ENCODE peak calls at places on chromosomes 7 and 10, in ten cellular contexts. D is skeletal muscle cell, K is testis, C is BE2C, Q is upper lobe of right lung, U is mucosa of descending colon, J is AG04450, R is brain microvascular endothelial cell, W is transverse colon, A is MM.1S. I is an unnamed sample.

GRCh38 chr10:92753865-92754264 is 64.1 kb downstream of the HHEX start:
- DNase-seq in D (no peak), K (no peak), C (no peak), Q (no peak), U (no peak), J (no peak), R (no peak), W (no peak), A (no peak), I (no peak)

GRCh38 chr7:17580141-17580540 is 281.7 kb downstream of the AHR start:
- DNase-seq in D (peak; percentile 92), K (no peak), C (no peak), Q (no peak), U (no peak), J (peak; percentile 48), R (peak; percentile 84), W (no peak), A (no peak), I (no peak)

GRCh38 chr7:15015545-15016314 is 113.2 kb upstream of the DGKB start:
- DNase-seq in D (peak; percentile 17), K (peak; percentile 38), C (peak; percentile 56), Q (no peak), U (no peak), J (peak; percentile 27), R (peak; percentile 42), W (no peak), A (peak; percentile 80), I (peak; percentile 47)

GRCh38 chr7:66211429-66211828 is 6.3 kb downstream of the TPST1 start:
- DNase-seq in D (no peak), K (no peak), C (no peak), Q (peak; percentile 6), U (no peak), J (peak; percentile 48), R (peak; percentile 21), W (no peak), A (no peak), I (no peak)

GRCh38 chr10:28304032-28304571 is 1.2 kb upstream of the MPP7 start:
- DNase-seq in D (no peak), K (no peak), C (no peak), Q (no peak), U (no peak), J (no peak), R (no peak), W (no peak), A (no peak), I (no peak)

GRCh38 chr7:144835166-144835611 is 664 bp downstream of the TPK1 start:
- DNase-seq in D (no peak), K (peak; percentile 65), C (peak; percentile 39), Q (no peak), U (peak; percentile 62), J (no peak), R (peak; percentile 48), W (peak; percentile 63), A (peak; percentile 54), I (no peak)

GRCh38 chr7:87926581-87927461 is 7.2 kb upstream of the ADAM22 start:
- DNase-seq in D (peak; percentile 23), K (no peak), C (no peak), Q (no peak), U (no peak), J (no peak), R (peak; percentile 74), W (peak; percentile 42), A (peak; percentile 93), I (no peak)

GRCh38 chr7:152968003-152968402 is 208.5 kb downstream of the ACTR3B start:
- DNase-seq in D (no peak), K (no peak), C (peak; percentile 46), Q (no peak), U (no peak), J (no peak), R (no peak), W (no peak), A (no peak), I (no peak)

GRCh38 chr10:44925224-44925623 is 14.1 kb downstream of the TMEM72 start:
- DNase-seq in D (no peak), K (no peak), C (peak; percentile 48), Q (no peak), U (no peak), J (no peak), R (peak; percentile 27), W (no peak), A (peak; percentile 72), I (no peak)

GRCh38 chr7:36658603-36659516 is 65.4 kb downstream of the AOAH start:
- DNase-seq in D (peak; percentile 86), K (no peak), C (no peak), Q (no peak), U (no peak), J (peak; percentile 69), R (peak; percentile 90), W (no peak), A (no peak), I (peak; percentile 16)

GRCh38 chr7:93044147-93044810 is 73.5 kb downstream of the SAMD9 start:
- DNase-seq in D (peak; percentile 73), K (no peak), C (no peak), Q (no peak), U (no peak), J (no peak), R (peak; percentile 74), W (no peak), A (no peak), I (no peak)

GRCh38 chr7:46854958-46855473 is 726.9 kb downstream of the TNS3 start:
- DNase-seq in D (no peak), K (no peak), C (no peak), Q (no peak), U (no peak), J (no peak), R (peak; percentile 56), W (no peak), A (no peak), I (no peak)

GRCh38 chr10:93554760-93555432 is 11.6 kb upstream of the FFAR4 start:
- DNase-seq in D (no peak), K (peak; percentile 81), C (peak; percentile 73), Q (peak; percentile 86), U (peak; percentile 68), J (no peak), R (peak; percentile 75), W (peak; percentile 83), A (peak; percentile 36), I (peak; percentile 75)

DNA sequence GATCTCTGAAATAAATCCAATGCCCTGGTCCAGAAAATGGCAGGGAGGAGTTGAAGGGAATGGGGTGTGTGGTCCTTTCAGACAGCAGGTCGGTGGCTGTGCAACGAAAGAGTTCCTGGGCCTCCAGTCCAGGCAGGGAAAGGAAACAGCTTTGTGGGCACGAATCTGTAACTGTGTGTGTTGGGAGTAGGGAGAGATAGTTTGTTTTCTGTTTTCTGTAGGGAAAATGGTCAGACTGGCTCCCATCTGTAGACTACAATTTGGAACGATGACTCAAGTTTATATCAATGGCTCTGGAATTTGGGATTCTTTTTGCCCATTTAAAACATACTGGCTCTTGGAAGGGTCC is 2.6 kb upstream of the HOXA9 start:
- DNase-seq in D (no peak), K (no peak), C (no peak), Q (no peak), U (no peak), J (no peak), R (no peak), W (no peak), A (no peak), I (no peak)
- H3K4me3 ChIP-seq in D (peak overlapping the region; percentile 78), K (no peak overlapping the region), C (no peak overlapping the region), Q (no peak overlapping the region), U (no peak overlapping the region), J (no peak overlapping the region), R (no peak overlapping the region), W (peak overlapping the region; percentile 58), A (no peak overlapping the region), I (no peak overlapping the region)

DNA sequence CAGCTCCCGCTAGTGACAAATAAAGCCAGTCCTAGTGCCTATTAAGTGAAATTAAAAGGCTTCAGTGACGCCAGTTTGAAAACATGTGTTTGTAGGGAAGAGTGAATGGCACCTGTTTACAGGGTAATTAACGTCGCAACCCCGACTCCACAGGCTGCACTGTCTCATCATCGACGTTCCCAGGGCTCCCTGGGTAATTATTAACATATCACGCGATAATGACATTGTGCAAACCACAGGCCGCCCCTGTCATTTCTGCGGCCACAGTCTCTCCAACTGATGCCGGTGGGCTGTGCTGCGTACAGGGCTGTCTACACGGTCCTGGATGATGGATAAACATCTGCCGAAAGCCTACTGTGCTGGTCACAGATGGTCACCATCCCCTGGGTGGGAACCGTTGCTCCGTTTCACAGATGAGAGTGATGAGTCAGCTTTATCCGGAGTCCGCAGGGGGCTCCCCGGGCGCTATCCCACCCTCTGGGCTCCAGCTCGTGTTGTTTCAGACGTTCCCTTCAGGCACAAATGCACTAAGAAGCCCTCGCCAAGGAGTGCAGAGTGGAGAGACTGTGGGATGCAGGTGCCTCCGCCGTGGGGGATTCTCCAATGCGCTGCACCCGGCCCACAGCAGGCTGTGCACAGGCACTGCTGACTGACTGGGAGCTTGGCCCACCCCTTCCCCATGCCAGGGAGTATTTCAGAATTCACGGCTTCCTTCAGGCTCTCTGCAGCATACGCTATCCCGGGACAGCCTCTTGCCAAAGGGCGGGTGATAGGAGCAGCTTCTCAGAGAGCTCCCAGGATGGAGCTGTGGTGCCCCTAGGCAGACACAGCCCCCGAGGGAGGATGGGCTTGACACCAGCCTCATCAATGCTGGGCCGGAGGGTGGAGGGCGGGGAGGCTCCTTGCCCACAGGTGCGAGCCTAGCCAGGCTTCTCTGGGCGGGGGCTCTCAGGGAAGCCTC is 491.8 kb upstream of the FOXK1 start:
- DNase-seq in D (no peak), K (no peak), C (no peak), Q (no peak), U (peak; percentile 25), J (no peak), R (no peak), W (no peak), A (no peak), I (peak; percentile 39)
- H3K4me3 ChIP-seq in D (no peak overlapping the region), K (no peak overlapping the region), C (no peak overlapping the region), Q (no peak overlapping the region), U (no peak overlapping the region), J (no peak overlapping the region), R (no peak overlapping the region), W (no peak overlapping the region), A (no peak overlapping the region), I (no peak overlapping the region)

GRCh38 chr7:130942211-130942964 is 208.4 kb upstream of the KLF14 start:
- DNase-seq in D (no peak), K (peak; percentile 70), C (no peak), Q (no peak), U (no peak), J (no peak), R (no peak), W (peak; percentile 69), A (no peak), I (peak; percentile 56)
- H3K4me3 ChIP-seq in D (no peak overlapping the region), K (no peak overlapping the region), C (peak overlapping the region; percentile 71), Q (peak overlapping the region; percentile 34), U (no peak overlapping the region), J (peak overlapping the region; percentile 80), R (peak overlapping the region; percentile 25), W (peak overlapping the region; percentile 57), A (no peak overlapping the region), I (no peak overlapping the region)

GRCh38 chr7:130886438-130887135 is 152.6 kb upstream of the KLF14 start:
- DNase-seq in D (no peak), K (no peak), C (no peak), Q (no peak), U (no peak), J (no peak), R (no peak), W (no peak), A (no peak), I (no peak)
- H3K4me3 ChIP-seq in D (no peak overlapping the region), K (no peak overlapping the region), C (no peak overlapping the region), Q (no peak overlapping the region), U (no peak overlapping the region), J (no peak overlapping the region), R (no peak overlapping the region), W (no peak overlapping the region), A (no peak overlapping the region), I (no peak overlapping the region)

GRCh38 chr7:40015790-40016296 is 65.8 kb downstream of the CDK13 start:
- DNase-seq in D (no peak), K (peak; percentile 49), C (no peak), Q (no peak), U (no peak), J (no peak), R (peak; percentile 11), W (peak; percentile 31), A (no peak), I (peak; percentile 32)
- H3K4me3 ChIP-seq in D (no peak overlapping the region), K (no peak overlapping the region), C (no peak overlapping the region), Q (no peak overlapping the region), U (no peak overlapping the region), J (no peak overlapping the region), R (no peak overlapping the region), W (no peak overlapping the region), A (no peak overlapping the region), I (no peak overlapping the region)

I was measured in pancreas.